ENCODE peak calls at places on chromosomes 4 and X, in eight cellular contexts. V is astrocyte, I is tibial nerve, Q is ovary, R is AG04450, T is small intestine, C is left lung, E is breast epithelium. L is an unnamed sample. For H3K27me3, the result is how much of the 10 kb centered on the place peaks cover.

GRCh38 chr4:76747613-76748012 is 150.3 kb downstream of the SOWAHB start:
- DNase-seq in V (peak), I (no peak), Q (no peak), R (no peak), T (no peak), C (no peak), E (no peak), L (no peak)

GRCh38 chr4:102036619-102037376 is 246.3 kb downstream of the BANK1 start:
- DNase-seq in V (peak), I (no peak), Q (no peak), R (no peak), T (no peak), C (no peak), E (no peak), L (no peak)

GRCh38 chr4:108834167-108834566 is 71.3 kb upstream of the ETNPPL start:
- DNase-seq in V (peak), I (no peak), Q (no peak), R (peak), T (no peak), C (no peak), E (no peak), L (no peak)

GRCh38 chrX:43655961-43656494 is at the start of gene MAOA:
- DNase-seq in V (no peak), I (peak), Q (peak), R (no peak), T (peak), C (peak), E (peak), L (peak)

GRCh38 chr4:26135331-26135730 is 185.5 kb upstream of the RBPJ start:
- DNase-seq in V (no peak), I (no peak), Q (no peak), R (no peak), T (no peak), C (no peak), E (no peak), L (no peak)

GRCh38 chr4:184375027-184375426 is 99.3 kb downstream of the IRF2 start:
- DNase-seq in V (peak), I (no peak), Q (no peak), R (no peak), T (no peak), C (no peak), E (no peak), L (no peak)

GRCh38 chrX:70452143-70452733 is 7.6 kb downstream of the DLG3 start:
- DNase-seq in V (no peak), I (peak), Q (peak), R (no peak), T (peak), C (peak), E (peak), L (peak)

GRCh38 chrX:40176979-40177430 is 79.2 kb upstream of the BCOR start:
- DNase-seq in V (no peak), I (no peak), Q (peak), R (no peak), T (peak), C (no peak), E (no peak), L (no peak)

GRCh38 chrX:104166735-104167436 is 633 bp downstream of the FAM199X start:
- DNase-seq in V (no peak), I (peak), Q (no peak), R (no peak), T (no peak), C (no peak), E (no peak), L (peak)

GRCh38 chr4:8910100-8910821 is 38.6 kb upstream of the HMX1 start:
- DNase-seq in V (no peak), I (no peak), Q (peak), R (no peak), T (no peak), C (peak), E (peak), L (no peak)

GRCh38 chr4:101345271-101345595 is 2.1 kb downstream of the PPP3CA start:
- DNase-seq in V (no peak), I (peak), Q (no peak), R (no peak), T (peak), C (no peak), E (no peak), L (no peak)

GRCh38 chr4:7419961-7420660 is 14.6 kb downstream of the PSAPL1 start:
- DNase-seq in V (no peak), I (no peak), Q (no peak), R (no peak), T (no peak), C (no peak), E (no peak), L (peak)

GRCh38 chr4:7422098-7422897 is 12.4 kb downstream of the PSAPL1 start:
- DNase-seq in V (no peak), I (no peak), Q (no peak), R (no peak), T (no peak), C (peak), E (no peak), L (peak)

GRCh38 chr4:7422898-7423180 is 11.9 kb downstream of the PSAPL1 start:
- DNase-seq in V (no peak), I (no peak), Q (no peak), R (no peak), T (no peak), C (peak), E (no peak), L (no peak)

GRCh38 chr4:7421356-7422097 is 13.2 kb downstream of the PSAPL1 start:
- DNase-seq in V (no peak), I (no peak), Q (no peak), R (no peak), T (no peak), C (peak), E (no peak), L (peak)

GRCh38 chr4:7420661-7421040 is 14.1 kb downstream of the PSAPL1 start:
- DNase-seq in V (no peak), I (no peak), Q (no peak), R (no peak), T (no peak), C (peak), E (no peak), L (peak)
- H3K27ac ChIP-seq in V (no peak), I (no peak), Q (no peak), R (no peak), T (no peak), C (no peak), E (no peak), L (no peak)

DNA sequence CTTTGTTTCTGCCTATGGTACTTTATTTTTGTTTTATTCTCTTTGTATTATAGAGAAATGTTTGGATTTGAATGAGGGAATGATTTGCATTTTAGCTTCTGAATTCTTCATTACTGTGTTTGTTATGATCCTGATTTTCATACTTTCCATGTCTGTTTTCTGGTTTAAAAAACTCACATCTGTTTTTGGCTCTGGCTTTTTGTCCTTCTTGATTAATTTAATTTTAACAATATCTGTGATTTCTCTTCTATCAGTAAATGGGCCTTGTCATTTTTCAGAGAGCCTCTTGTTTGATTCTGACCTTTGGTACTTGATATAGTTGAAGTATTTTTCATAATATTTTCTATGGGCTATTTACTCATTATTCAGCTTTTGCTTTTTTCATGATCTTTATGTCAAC is 341.6 kb upstream of the HAND2 start:
- DNase-seq in V (no peak), I (no peak), Q (no peak), R (no peak), T (no peak), C (no peak), E (no peak), L (no peak)
- H3K4me3 ChIP-seq in V (no peak), I (no peak), Q (no peak), R (no peak), T (no peak), C (no peak), E (no peak), L (no peak)

DNA sequence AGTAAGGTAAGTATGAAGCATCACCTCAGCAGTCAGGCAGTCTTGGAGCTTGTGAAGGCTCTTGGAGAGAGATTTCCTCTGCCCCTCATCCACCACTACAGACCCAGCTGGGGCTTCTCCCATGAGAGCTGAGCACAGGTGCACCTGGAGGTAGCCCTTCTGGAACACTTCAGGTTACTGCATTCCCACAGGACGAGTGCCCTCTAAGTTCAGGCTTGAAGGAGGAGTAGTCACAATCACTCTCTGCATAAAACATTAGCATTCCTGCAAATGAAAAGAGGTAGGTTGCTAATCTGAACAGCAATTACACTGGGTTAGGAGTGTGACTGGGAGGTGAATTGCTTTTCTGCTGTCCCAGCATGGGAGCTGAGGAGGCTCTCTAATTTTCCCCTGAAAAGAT is 308.8 kb downstream of the TEX13C start:
- DNase-seq in V (no peak), I (no peak), Q (no peak), R (no peak), T (no peak), C (no peak), E (no peak), L (no peak)
- H3K27me3 ChIP-seq in V (under half), I (under half), Q (under half), R (under half), T (under half), C (under half), E (under half), L (under half)

DNA sequence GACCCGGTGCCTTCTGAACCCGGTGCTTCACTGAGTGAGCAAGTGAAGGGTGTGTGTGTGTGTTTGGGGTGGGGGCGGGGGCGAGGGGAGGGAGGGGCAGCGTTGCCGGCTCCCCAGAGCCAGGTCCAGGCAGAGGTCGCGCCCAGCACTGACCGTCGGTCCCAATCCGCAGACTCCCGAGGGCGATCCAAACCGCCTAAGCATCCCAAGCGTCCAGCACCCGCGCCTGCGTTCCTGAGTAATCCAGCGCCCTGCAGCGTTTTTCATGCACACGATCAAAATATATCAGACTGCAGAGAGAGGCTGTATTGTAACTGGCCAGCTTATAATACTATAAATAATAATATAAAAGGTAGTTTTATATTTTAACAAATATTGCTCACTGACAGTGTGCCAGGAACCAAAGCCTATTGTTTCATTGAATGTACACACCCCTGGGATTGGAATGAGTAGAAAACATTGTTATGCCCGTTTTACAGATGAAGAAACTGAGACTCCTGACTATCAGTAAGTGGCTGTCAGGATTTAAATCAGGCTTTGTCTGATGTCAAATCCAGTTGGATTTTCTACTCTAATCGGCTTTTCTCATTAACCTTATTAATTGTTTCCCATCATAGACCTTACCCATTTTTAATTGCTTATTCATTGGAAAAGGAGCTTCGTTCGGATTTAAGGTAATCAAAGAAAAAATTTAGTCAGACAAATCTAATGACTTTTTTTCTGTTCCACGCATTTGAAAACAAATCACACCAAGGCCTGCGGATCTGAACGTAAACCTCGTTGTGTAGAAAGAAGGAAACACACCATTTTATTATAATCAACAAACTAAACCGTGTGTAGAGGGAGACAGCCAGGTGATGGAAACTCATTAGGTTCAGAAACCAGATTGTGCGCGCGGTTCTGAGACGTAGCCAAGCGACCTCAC is 4.0 kb upstream of the NKX3-2 start:
- DNase-seq in V (no peak), I (no peak), Q (no peak), R (no peak), T (no peak), C (peak), E (no peak), L (no peak)
- H3K27ac ChIP-seq in V (no peak), I (no peak), Q (no peak), R (no peak), T (no peak), C (no peak), E (no peak), L (no peak)

GRCh38 chrX:9352683-9353430 is 112.0 kb upstream of the TBL1X start:
- DNase-seq in V (peak), I (peak), Q (peak), R (no peak), T (peak), C (no peak), E (no peak), L (no peak)
- H3K4me3 ChIP-seq in V (peak), I (no peak), Q (no peak), R (peak), T (no peak), C (no peak), E (no peak), L (no peak)

GRCh38 chrX:51182545-51182944 is 150.1 kb upstream of the NUDT10 start:
- DNase-seq in V (no peak), I (no peak), Q (no peak), R (no peak), T (no peak), C (no peak), E (no peak), L (no peak)

DNA sequence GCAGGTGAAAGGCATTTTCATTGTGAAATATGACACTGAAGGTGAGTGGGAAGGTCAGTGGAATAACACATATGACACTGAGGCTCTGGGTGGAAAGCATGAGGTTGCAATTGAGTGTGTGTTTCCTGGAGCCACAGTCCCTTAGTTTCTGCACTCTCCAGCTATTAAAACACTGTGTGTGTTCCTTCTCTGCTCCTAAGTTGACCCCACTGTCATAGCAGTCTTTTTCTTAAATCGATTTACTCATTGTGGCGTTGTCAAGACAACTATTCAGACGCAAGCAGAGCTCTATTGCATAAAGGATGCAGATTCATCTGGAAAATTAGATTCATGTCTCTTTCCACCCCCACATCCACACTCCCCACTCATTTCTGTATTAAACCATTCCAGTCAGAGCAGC is 154.3 kb upstream of the NUDT10 start:
- DNase-seq in V (no peak), I (no peak), Q (no peak), R (no peak), T (no peak), C (no peak), E (no peak), L (no peak)
- H3K27me3 ChIP-seq in V (under half), I (under half), Q (under half), R (under half), T (under half), C (under half), E (under half), L (under half)

DNA sequence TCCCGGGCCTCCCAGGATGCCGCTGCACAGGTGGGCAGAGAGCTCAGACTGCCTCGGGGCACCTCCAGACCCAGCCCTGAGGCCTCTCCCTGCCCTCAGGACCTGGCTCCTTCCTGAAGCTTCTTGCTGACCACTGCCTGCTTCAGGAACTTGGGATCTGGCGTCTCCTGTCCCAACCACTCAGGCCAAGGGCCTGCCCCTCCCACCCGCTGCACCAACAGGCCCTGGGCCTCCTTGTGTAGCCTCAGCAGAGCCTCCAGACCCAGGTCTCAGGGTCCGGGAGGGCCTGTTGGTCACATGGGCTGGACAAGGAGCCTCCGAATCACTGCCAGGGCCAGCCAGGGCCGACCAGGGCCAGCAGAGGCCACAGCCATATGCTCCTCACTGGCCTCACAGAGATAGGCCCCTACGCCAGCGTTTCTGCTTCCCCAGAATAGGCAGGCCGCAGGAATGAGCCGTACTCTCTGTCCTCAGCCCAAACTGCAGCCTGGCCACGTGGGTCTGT is 2.8 kb downstream of the MXD4 start:
- DNase-seq in V (no peak), I (no peak), Q (peak), R (no peak), T (no peak), C (no peak), E (no peak), L (peak)
- H3K27ac ChIP-seq in V (no peak), I (peak), Q (peak), R (no peak), T (no peak), C (no peak), E (peak), L (peak)

GRCh38 chrX:7109838-7110793 is 37.4 kb upstream of the STS start:
- DNase-seq in V (no peak), I (no peak), Q (no peak), R (no peak), T (no peak), C (no peak), E (no peak), L (no peak)
- H3K4me3 ChIP-seq in V (no peak), I (no peak), Q (no peak), R (no peak), T (no peak), C (no peak), E (no peak), L (no peak)

L was measured in left ventricle myocardium inferior.